ENCODE peak calls at places on chromosomes 13 and 19, in four cellular contexts. R, D, E and N are unnamed samples.

GRCh38 chr13:76725211-76725610 is 161.0 kb downstream of the KCTD12 start:
- DNase-seq in E (no peak), D (no peak), R (no peak), N (no peak)

GRCh38 chr13:32669030-32669646 is 82.9 kb downstream of the PDS5B start:
- DNase-seq in D (peak; percentile 76), R (no peak), E (peak; percentile 17), N (peak; percentile 68)

GRCh38 chr19:2775556-2776430 is 7.3 kb downstream of the SGTA start:
- DNase-seq in R (no peak), E (no peak), D (no peak), N (peak; percentile 85)

GRCh38 chr13:52405369-52405766 is 604 bp downstream of the THSD1 start:
- DNase-seq in R (no peak), E (peak; percentile 48), D (no peak), N (no peak)

GRCh38 chr19:10863107-10863700 is 8.1 kb upstream of the CARM1 start:
- DNase-seq in E (no peak), R (no peak), D (no peak), N (peak; percentile 67)

GRCh38 chr13:44437356-44438233 is 64.0 kb downstream of the SERP2 start:
- DNase-seq in R (no peak), E (no peak), D (peak; percentile 72), N (peak; percentile 58)

GRCh38 chr13:60109285-60109684 is 54.4 kb downstream of the DIAPH3 start:
- DNase-seq in E (no peak), D (no peak), R (no peak), N (no peak)

GRCh38 chr13:73973156-73973555 is 161.0 kb downstream of the KLF12 start:
- DNase-seq in D (no peak), E (no peak), R (no peak), N (no peak)

GRCh38 chr13:56932104-56932503 is 208.6 kb upstream of the PRR20A start:
- DNase-seq in D (no peak), E (no peak), R (no peak), N (no peak)

GRCh38 chr13:69720278-69720983 is 387.2 kb upstream of the ATXN8OS start:
- DNase-seq in R (no peak), D (no peak), E (no peak), N (no peak)

GRCh38 chr19:18657590-18658365 is 20.9 kb downstream of the KLHL26 start:
- DNase-seq in E (peak; percentile 89), R (no peak), D (peak; percentile 40), N (peak; percentile 68)

GRCh38 chr19:32361574-32362317 is 16.3 kb downstream of the ZNF507 start:
- DNase-seq in E (no peak), R (no peak), D (no peak), N (peak; percentile 55)

GRCh38 chr13:36352350-36352749 is 6.2 kb upstream of the SPART start:
- DNase-seq in D (no peak), R (no peak), E (no peak), N (no peak)

GRCh38 chr13:36965767-36966166 is 33.4 kb downstream of the ALG5 start:
- DNase-seq in R (no peak), E (no peak), D (peak; percentile 22), N (no peak)

GRCh38 chr13:43489168-43489730 is 297.5 kb downstream of the ENOX1 start:
- DNase-seq in E (no peak), D (no peak), R (no peak), N (peak; percentile 4)

GRCh38 chr13:42574435-42575311 is 721 bp downstream of the TNFSF11 start:
- DNase-seq in D (no peak), E (peak; percentile 73), R (no peak), N (no peak)